ENCODE peak calls at places on chromosomes 5 and 9, in five cellular contexts. M is neural crest cell, T is gastrocnemius medialis, H is breast epithelium, I is BJ. D is an unnamed sample.

GRCh38 chr5:671459-672328 is 21.5 kb downstream of the TPPP start:
- DNase-seq in M (peak), T (peak), H (no peak), I (no peak), D (no peak)

GRCh38 chr9:135301271-135302263 is 178.0 kb upstream of the PPP1R26 start:
- DNase-seq in M (no peak), T (no peak), H (no peak), I (no peak), D (no peak)

GRCh38 chr5:108093186-108093585 is 288.7 kb downstream of the FBXL17 start:
- DNase-seq in M (no peak), T (no peak), H (no peak), I (no peak), D (no peak)

GRCh38 chr9:78777747-78778146 is 480.8 kb downstream of the PSAT1 start:
- DNase-seq in M (no peak), T (no peak), H (no peak), I (no peak), D (no peak)

GRCh38 chr5:14753292-14753691 is 88.8 kb downstream of the OTULIN start:
- DNase-seq in M (no peak), T (no peak), H (no peak), I (no peak), D (no peak)

GRCh38 chr9:124203818-124204217 is 53.9 kb upstream of the NEK6 start:
- DNase-seq in M (no peak), T (no peak), H (no peak), I (no peak), D (no peak)

GRCh38 chr9:112477330-112477729 is 9.3 kb upstream of the KIAA1958 start:
- DNase-seq in M (no peak), T (no peak), H (no peak), I (no peak), D (no peak)

GRCh38 chr9:63817622-63818518 is 1467.1 kb downstream of the FOXD4L5 start:
- DNase-seq in M (peak), T (no peak), H (peak), I (no peak), D (peak)

GRCh38 chr5:40791715-40792139 is 6.4 kb downstream of the PRKAA1 start:
- DNase-seq in M (no peak), T (no peak), H (no peak), I (no peak), D (no peak)

GRCh38 chr5:318931-319601 is 2.4 kb upstream of the AHRR start:
- DNase-seq in M (no peak), T (no peak), H (no peak), I (no peak), D (no peak)

GRCh38 chr9:38008168-38009034 is 60.6 kb downstream of the SHB start:
- DNase-seq in M (peak), T (no peak), H (peak), I (peak), D (peak)

GRCh38 chr9:92774274-92774673 is 9.6 kb upstream of the BICD2 start:
- DNase-seq in M (no peak), T (no peak), H (no peak), I (peak), D (no peak)

GRCh38 chr5:66810747-66811355 is 214.7 kb downstream of the MAST4 start:
- DNase-seq in M (no peak), T (no peak), H (no peak), I (no peak), D (no peak)

GRCh38 chr5:175824621-175825020 is 46.8 kb upstream of the CPLX2 start:
- DNase-seq in M (no peak), T (no peak), H (no peak), I (no peak), D (no peak)

GRCh38 chr9:221989-222776 is 7.5 kb downstream of the DOCK8 start:
- DNase-seq in M (no peak), T (no peak), H (no peak), I (no peak), D (no peak)

GRCh38 chr5:36177715-36178556 is 26.0 kb downstream of the SKP2 start:
- DNase-seq in M (no peak), T (no peak), H (no peak), I (no peak), D (no peak)

GRCh38 chr5:117455236-117456233 is 880.9 kb upstream of the SEMA6A start:
- DNase-seq in M (no peak), T (no peak), H (no peak), I (no peak), D (no peak)

GRCh38 chr5:6296524-6296923 is 81.8 kb downstream of the MED10 start:
- DNase-seq in M (no peak), T (no peak), H (no peak), I (no peak), D (no peak)

GRCh38 chr5:179131321-179131835 is 71.2 kb downstream of the ZNF354C start:
- DNase-seq in M (no peak), T (no peak), H (no peak), I (no peak), D (no peak)

GRCh38 chr9:81737871-81738507 is 48.6 kb upstream of the TLE1 start:
- DNase-seq in M (no peak), T (no peak), H (peak), I (peak), D (no peak)

GRCh38 chr9:14275331-14275730 is 38.6 kb downstream of the NFIB start:
- DNase-seq in M (no peak), T (no peak), H (no peak), I (no peak), D (no peak)

GRCh38 chr5:133869675-133869978 is 98.8 kb downstream of the C5orf15 start:
- DNase-seq in M (no peak), T (peak), H (no peak), I (no peak), D (no peak)

GRCh38 chr9:14347408-14348224 is 33.7 kb upstream of the NFIB start:
- DNase-seq in M (no peak), T (peak), H (peak), I (no peak), D (no peak)

GRCh38 chr5:136149891-136150290 is 17.2 kb downstream of the SMAD5 start:
- DNase-seq in M (no peak), T (no peak), H (no peak), I (no peak), D (no peak)

GRCh38 chr5:77400645-77401044 is 91.5 kb downstream of the WDR41 start:
- DNase-seq in M (no peak), T (no peak), H (no peak), I (peak), D (no peak)

GRCh38 chr9:131872702-131873101 is 132.8 kb upstream of the RAPGEF1 start:
- DNase-seq in M (no peak), T (no peak), H (no peak), I (no peak), D (no peak)

GRCh38 chr5:76547242-76547890 is 75.8 kb downstream of the F2RL2 start:
- DNase-seq in M (no peak), T (no peak), H (no peak), I (no peak), D (peak)

GRCh38 chr9:17531642-17532254 is 47.1 kb upstream of the SH3GL2 start:
- DNase-seq in M (peak), T (no peak), H (no peak), I (no peak), D (no peak)

GRCh38 chr9:37747271-37747753 is 6.3 kb upstream of the TRMT10B start:
- DNase-seq in M (peak), T (peak), H (peak), I (peak), D (no peak)

GRCh38 chr5:14463629-14464028 is 118.0 kb upstream of the OTULINL start:
- DNase-seq in M (no peak), T (no peak), H (no peak), I (no peak), D (no peak)

GRCh38 chr9:34971146-34971811 is 13.2 kb downstream of the PHF24 start:
- DNase-seq in M (no peak), T (no peak), H (no peak), I (no peak), D (no peak)

GRCh38 chr5:153520952-153521351 is 30.5 kb downstream of the GRIA1 start:
- DNase-seq in M (no peak), T (no peak), H (no peak), I (no peak), D (no peak)

GRCh38 chr5:170632985-170633234 is 129.1 kb downstream of the KCNIP1 start:
- DNase-seq in M (peak), T (no peak), H (peak), I (no peak), D (peak)

GRCh38 chr5:173612948-173613347 is 3.5 kb downstream of the BOD1 start:
- DNase-seq in M (no peak), T (no peak), H (no peak), I (no peak), D (no peak)

DNA sequence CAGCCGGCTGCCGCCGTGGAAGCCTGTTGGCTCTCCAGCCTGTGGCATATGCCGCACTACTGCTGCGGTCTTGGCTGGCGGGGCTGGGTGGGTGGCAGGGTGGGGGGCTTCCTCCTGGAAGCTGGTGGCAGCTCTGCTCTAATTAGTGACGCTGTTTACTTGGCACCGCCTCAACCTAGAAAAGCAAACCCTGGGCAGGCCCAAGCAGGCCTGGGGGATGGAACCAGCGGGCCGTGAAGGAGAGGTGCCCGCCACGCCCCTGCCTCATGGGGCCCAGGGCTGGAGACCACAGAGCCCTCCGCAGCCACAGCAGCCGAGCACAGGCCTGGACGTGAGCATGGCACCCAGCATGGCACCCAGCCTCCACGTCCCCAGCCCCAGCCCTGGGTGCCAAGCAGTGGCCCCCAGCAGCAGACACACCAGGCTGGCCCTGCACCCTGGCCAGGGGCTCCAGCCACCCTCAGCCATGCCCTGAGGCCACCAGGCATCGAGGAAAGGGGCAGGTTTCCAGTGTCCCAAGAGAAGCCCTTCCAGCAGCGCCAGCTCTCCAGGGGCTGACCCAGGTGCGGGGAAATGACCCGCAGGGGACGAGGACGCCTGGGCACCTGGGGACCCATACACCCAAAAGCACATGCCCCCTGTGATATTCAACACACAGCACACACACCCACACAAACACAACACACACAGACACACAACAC is 5.4 kb upstream of the CCDC187 start:
- DNase-seq in M (no peak), T (no peak), H (no peak), I (no peak), D (peak)
- TF ChIP-seq CTCF in M (no peak), T (no peak), H (no peak), I (no peak), D (no peak)

GRCh38 chr5:141506381-141507155 is 17.7 kb downstream of the PCDHGC5 start:
- DNase-seq in M (no peak), T (no peak), H (no peak), I (no peak), D (no peak)
- TF ChIP-seq CTCF in M (no peak), T (no peak), H (no peak), I (no peak), D (no peak)

DNA sequence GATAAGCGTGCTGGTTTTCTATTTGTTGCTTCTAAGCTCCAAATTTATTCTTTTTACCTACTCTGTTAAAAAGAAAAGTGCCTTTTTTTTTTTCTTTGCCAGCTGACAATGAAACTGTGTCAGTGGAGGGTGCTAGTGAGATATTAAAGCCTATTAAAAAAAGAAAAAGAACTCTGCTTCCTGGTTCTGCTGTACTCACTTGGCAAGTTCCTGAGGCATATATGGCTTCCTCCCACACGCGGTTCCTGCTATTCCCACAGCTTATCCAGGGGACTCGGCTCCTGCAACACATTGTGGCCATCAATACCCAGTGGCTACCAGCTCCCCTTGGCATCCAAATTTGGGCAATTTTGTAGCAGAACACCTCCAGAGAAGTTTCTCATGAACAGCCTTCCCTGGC is 1977.7 kb upstream of the CDH9 start:
- DNase-seq in M (no peak), T (no peak), H (no peak), I (no peak), D (no peak)
- TF ChIP-seq CTCF in M (no peak), T (no peak), H (no peak), I (no peak), D (no peak)

GRCh38 chr5:141961466-141961865 is 3.5 kb upstream of the PCDH12 start:
- DNase-seq in M (no peak), T (no peak), H (no peak), I (no peak), D (no peak)

GRCh38 chr5:141958113-141958512 is at the start of gene PCDH12:
- DNase-seq in M (no peak), T (no peak), H (no peak), I (no peak), D (no peak)

GRCh38 chr5:141960449-141961323 is 2.7 kb upstream of the PCDH12 start:
- DNase-seq in M (peak), T (peak), H (peak), I (no peak), D (peak)

GRCh38 chr5:141958773-141959172 is 771 bp upstream of the PCDH12 start:
- DNase-seq in M (no peak), T (no peak), H (no peak), I (no peak), D (no peak)

GRCh38 chr5:141960018-141960417 is 2.0 kb upstream of the PCDH12 start:
- DNase-seq in M (no peak), T (no peak), H (no peak), I (no peak), D (no peak)
- TF ChIP-seq CTCF in M (no peak), T (no peak), H (no peak), I (peak), D (peak)

GRCh38 chr9:21473236-21473635 is 8.9 kb downstream of the IFNE start:
- DNase-seq in M (no peak), T (no peak), H (no peak), I (no peak), D (no peak)
- TF ChIP-seq CTCF in M (no peak), T (no peak), H (no peak), I (no peak), D (no peak)

GRCh38 chr9:127203501-127204327 is 60.9 kb upstream of the GARNL3 start:
- DNase-seq in M (no peak), T (no peak), H (no peak), I (no peak), D (no peak)

GRCh38 chr9:127206666-127207065 is 57.9 kb upstream of the GARNL3 start:
- DNase-seq in M (no peak), T (no peak), H (no peak), I (no peak), D (no peak)

GRCh38 chr9:127205952-127206351 is 58.6 kb upstream of the GARNL3 start:
- DNase-seq in M (no peak), T (no peak), H (no peak), I (no peak), D (no peak)

GRCh38 chr9:127202461-127203139 is 62.0 kb upstream of the GARNL3 start:
- DNase-seq in M (no peak), T (no peak), H (no peak), I (no peak), D (no peak)

DNA sequence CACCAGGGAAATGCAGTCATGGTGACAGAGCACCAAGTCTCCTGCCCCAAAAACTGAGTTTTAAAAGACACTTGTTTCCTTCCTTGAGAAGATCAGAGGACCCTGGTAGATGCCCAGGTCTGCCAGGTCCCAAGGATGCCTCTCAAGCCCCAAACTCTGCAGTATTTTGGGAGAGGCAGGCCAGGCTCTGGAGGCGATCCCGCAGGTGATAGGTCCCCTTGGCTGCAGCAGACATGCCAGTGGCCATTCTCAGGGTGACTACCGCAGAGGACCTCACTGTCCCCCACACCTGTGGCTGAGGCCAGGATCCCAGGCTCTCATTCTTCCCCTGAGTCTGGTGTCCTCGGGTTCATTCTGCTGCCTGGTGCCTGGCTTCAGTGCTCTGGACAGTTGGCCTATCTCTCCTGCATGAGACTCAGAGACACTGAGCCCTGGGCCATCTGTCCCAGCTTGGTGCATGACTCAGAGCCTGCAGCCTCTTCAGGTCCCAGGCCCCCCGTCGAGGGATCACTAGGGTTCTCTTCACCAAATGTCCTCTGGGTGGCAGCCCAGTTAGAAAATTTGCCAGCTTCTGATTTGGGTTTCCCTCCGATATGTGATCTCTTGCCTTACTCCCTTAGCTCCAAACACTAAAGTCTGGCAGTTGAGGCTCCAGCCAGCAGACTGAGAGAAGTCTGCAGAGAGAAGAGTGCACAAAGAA is 59.7 kb upstream of the GARNL3 start:
- DNase-seq in M (no peak), T (peak), H (no peak), I (no peak), D (no peak)
- TF ChIP-seq CTCF in M (no peak), T (peak), H (no peak), I (peak), D (peak)

DNA sequence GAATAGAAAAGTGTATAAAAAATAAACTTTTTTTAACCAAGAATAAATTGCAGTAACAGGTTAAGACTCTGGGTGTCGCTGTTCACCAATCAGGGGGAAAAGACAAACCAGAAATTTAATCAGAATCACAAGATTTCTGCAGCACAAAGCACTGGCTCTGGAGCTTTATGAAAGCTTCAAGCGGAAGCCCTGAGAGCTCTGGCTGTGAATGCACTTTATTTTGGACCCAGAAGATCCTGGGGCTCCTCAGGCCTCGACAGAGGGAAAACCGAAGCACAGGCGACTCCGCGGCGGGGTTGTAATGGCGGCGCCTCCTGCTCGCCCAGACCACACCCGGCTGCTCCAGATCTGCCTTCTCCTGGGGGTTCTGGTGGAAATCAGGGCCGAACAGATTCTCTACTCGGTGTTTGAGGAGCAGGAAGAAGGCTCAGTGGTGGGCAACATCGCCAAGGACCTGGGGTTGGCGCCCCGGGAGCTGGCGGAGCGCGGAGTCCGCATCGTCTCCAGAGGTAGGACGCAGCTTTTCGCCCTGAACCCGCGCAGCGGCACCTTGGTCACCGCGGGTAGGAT is at the start of gene PCDHGA4:
- DNase-seq in M (no peak), T (no peak), H (no peak), I (no peak), D (no peak)
- TF ChIP-seq CTCF in M (peak), T (peak), H (no peak), I (peak), D (peak)

GRCh38 chr9:129667850-129668249 is 2.4 kb downstream of the PRRX2 start:
- DNase-seq in M (no peak), T (no peak), H (no peak), I (no peak), D (no peak)
- TF ChIP-seq CTCF in M (no peak), T (no peak), H (no peak), I (peak), D (no peak)

DNA sequence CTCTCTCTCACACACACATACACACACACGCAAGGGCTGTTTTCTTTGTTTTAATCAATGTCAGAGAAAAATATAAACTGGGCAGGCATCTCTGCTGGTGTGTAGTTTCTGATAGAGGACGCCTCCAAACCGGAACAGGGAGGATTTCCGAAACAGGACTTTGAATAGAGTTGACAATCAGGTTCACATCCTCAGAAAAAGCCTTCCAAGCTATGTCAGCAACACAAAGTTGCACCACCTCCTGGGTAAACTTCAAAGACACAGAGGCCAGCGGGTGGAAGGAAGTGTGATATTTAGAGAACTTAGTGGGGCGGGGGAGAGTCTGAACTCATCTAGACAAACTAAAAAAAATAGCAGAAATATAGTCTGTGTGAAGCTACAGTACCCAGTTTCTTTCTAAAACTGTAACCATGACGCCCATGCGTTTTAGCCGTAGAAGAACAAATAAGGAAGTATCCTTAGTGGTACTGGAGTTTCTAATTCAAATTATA is 1.2 kb downstream of the ST8SIA4 start:
- DNase-seq in M (no peak), T (no peak), H (no peak), I (no peak), D (peak)
- TF ChIP-seq CTCF in M (no peak), T (no peak), H (no peak), I (no peak), D (no peak)

GRCh38 chr9:4011062-4011461 is 288.8 kb downstream of the GLIS3 start:
- DNase-seq in M (no peak), T (no peak), H (no peak), I (no peak), D (no peak)

GRCh38 chr9:4012446-4012845 is 287.4 kb downstream of the GLIS3 start:
- DNase-seq in M (no peak), T (no peak), H (no peak), I (no peak), D (no peak)

GRCh38 chr9:4005896-4006295 is 294.0 kb downstream of the GLIS3 start:
- DNase-seq in M (no peak), T (no peak), H (no peak), I (no peak), D (no peak)

GRCh38 chr9:4009006-4009511 is 290.8 kb downstream of the GLIS3 start:
- DNase-seq in M (no peak), T (no peak), H (no peak), I (no peak), D (no peak)

GRCh38 chr9:4010309-4010708 is 289.6 kb downstream of the GLIS3 start:
- DNase-seq in M (no peak), T (no peak), H (no peak), I (no peak), D (no peak)
- TF ChIP-seq CTCF in M (no peak), T (no peak), H (no peak), I (no peak), D (no peak)